ENCODE peak calls at places on chromosomes 12 and 14, in five cellular contexts. One of them, this sample, is unnamed.

GRCh38 chr12:46435625-46436024 is 63.1 kb upstream of the SLC38A2 start:
- DNase-seq in amygdala: no peak
- DNase-seq in activated gamma-delta T cell treated with Interleukin-2 at 50 U/mL for 16 hours: no peak
- DNase-seq in pulmonary artery endothelial cell: no peak
- DNase-seq in non-pigmented ciliary epithelial cell: no peak
- DNase-seq in this sample: no peak

GRCh38 chr12:26719852-26720251 is 113.1 kb downstream of the ITPR2 start:
- DNase-seq in amygdala: no peak
- DNase-seq in activated gamma-delta T cell treated with Interleukin-2 at 50 U/mL for 16 hours: no peak
- DNase-seq in pulmonary artery endothelial cell: no peak
- DNase-seq in non-pigmented ciliary epithelial cell: no peak
- DNase-seq in this sample: no peak

GRCh38 chr12:3629082-3629830 is 123.7 kb downstream of the CRACR2A start:
- DNase-seq in amygdala: no peak
- DNase-seq in activated gamma-delta T cell treated with Interleukin-2 at 50 U/mL for 16 hours: no peak
- DNase-seq in pulmonary artery endothelial cell: no peak
- DNase-seq in non-pigmented ciliary epithelial cell: no peak
- DNase-seq in this sample: no peak

GRCh38 chr12:63949902-63950301 is 105.4 kb downstream of the SRGAP1 start:
- DNase-seq in amygdala: no peak
- DNase-seq in activated gamma-delta T cell treated with Interleukin-2 at 50 U/mL for 16 hours: no peak
- DNase-seq in pulmonary artery endothelial cell: no peak
- DNase-seq in non-pigmented ciliary epithelial cell: no peak
- DNase-seq in this sample: no peak

GRCh38 chr14:98736701-98737338 is 535.2 kb downstream of the BCL11B start:
- DNase-seq in amygdala: no peak
- DNase-seq in activated gamma-delta T cell treated with Interleukin-2 at 50 U/mL for 16 hours: no peak
- DNase-seq in pulmonary artery endothelial cell: no peak
- DNase-seq in non-pigmented ciliary epithelial cell: no peak
- DNase-seq in this sample: no peak

GRCh38 chr12:66803972-66804371 is 125.1 kb upstream of the GRIP1 start:
- DNase-seq in amygdala: peak
- DNase-seq in activated gamma-delta T cell treated with Interleukin-2 at 50 U/mL for 16 hours: no peak
- DNase-seq in pulmonary artery endothelial cell: no peak
- DNase-seq in non-pigmented ciliary epithelial cell: no peak
- DNase-seq in this sample: no peak

GRCh38 chr14:34220921-34221320 is 241.1 kb downstream of the SPTSSA start:
- DNase-seq in amygdala: no peak
- DNase-seq in activated gamma-delta T cell treated with Interleukin-2 at 50 U/mL for 16 hours: no peak
- DNase-seq in pulmonary artery endothelial cell: no peak
- DNase-seq in non-pigmented ciliary epithelial cell: no peak
- DNase-seq in this sample: no peak

GRCh38 chr14:105602799-105603763 is 76.7 kb downstream of the TMEM121 start:
- DNase-seq in amygdala: no peak
- DNase-seq in activated gamma-delta T cell treated with Interleukin-2 at 50 U/mL for 16 hours: no peak
- DNase-seq in pulmonary artery endothelial cell: no peak
- DNase-seq in non-pigmented ciliary epithelial cell: no peak
- DNase-seq in this sample: no peak

GRCh38 chr14:73283592-73284379 is 46.5 kb downstream of the PAPLN start:
- DNase-seq in amygdala: no peak
- DNase-seq in activated gamma-delta T cell treated with Interleukin-2 at 50 U/mL for 16 hours: no peak
- DNase-seq in pulmonary artery endothelial cell: no peak
- DNase-seq in non-pigmented ciliary epithelial cell: no peak
- DNase-seq in this sample: no peak

GRCh38 chr12:123075591-123076171 is 75.2 kb downstream of the PITPNM2 start:
- DNase-seq in amygdala: no peak
- DNase-seq in activated gamma-delta T cell treated with Interleukin-2 at 50 U/mL for 16 hours: peak
- DNase-seq in pulmonary artery endothelial cell: no peak
- DNase-seq in non-pigmented ciliary epithelial cell: no peak
- DNase-seq in this sample: peak

GRCh38 chr14:74697543-74697942 is 15.3 kb downstream of the AREL1 start:
- DNase-seq in amygdala: no peak
- DNase-seq in activated gamma-delta T cell treated with Interleukin-2 at 50 U/mL for 16 hours: no peak
- DNase-seq in pulmonary artery endothelial cell: no peak
- DNase-seq in non-pigmented ciliary epithelial cell: peak
- DNase-seq in this sample: peak

GRCh38 chr12:105226219-105226618 is 9.8 kb downstream of the APPL2 start:
- DNase-seq in amygdala: no peak
- DNase-seq in activated gamma-delta T cell treated with Interleukin-2 at 50 U/mL for 16 hours: peak
- DNase-seq in pulmonary artery endothelial cell: peak
- DNase-seq in non-pigmented ciliary epithelial cell: no peak
- DNase-seq in this sample: no peak

GRCh38 chr12:71589478-71589881 is 74.2 kb downstream of the ZFC3H1 start:
- DNase-seq in amygdala: no peak
- DNase-seq in activated gamma-delta T cell treated with Interleukin-2 at 50 U/mL for 16 hours: no peak
- DNase-seq in pulmonary artery endothelial cell: no peak
- DNase-seq in non-pigmented ciliary epithelial cell: no peak
- DNase-seq in this sample: no peak

GRCh38 chr12:100279159-100279558 is 12.2 kb downstream of the SCYL2 start:
- DNase-seq in amygdala: no peak
- DNase-seq in activated gamma-delta T cell treated with Interleukin-2 at 50 U/mL for 16 hours: no peak
- DNase-seq in pulmonary artery endothelial cell: no peak
- DNase-seq in non-pigmented ciliary epithelial cell: no peak
- DNase-seq in this sample: no peak

GRCh38 chr14:104655128-104655848 is 34.1 kb upstream of the INF2 start:
- DNase-seq in amygdala: no peak
- DNase-seq in activated gamma-delta T cell treated with Interleukin-2 at 50 U/mL for 16 hours: no peak
- DNase-seq in pulmonary artery endothelial cell: no peak
- DNase-seq in non-pigmented ciliary epithelial cell: no peak
- DNase-seq in this sample: no peak

GRCh38 chr12:100234591-100235304 is 32.1 kb downstream of the DEPDC4 start:
- DNase-seq in amygdala: no peak
- DNase-seq in activated gamma-delta T cell treated with Interleukin-2 at 50 U/mL for 16 hours: no peak
- DNase-seq in pulmonary artery endothelial cell: peak
- DNase-seq in non-pigmented ciliary epithelial cell: peak
- DNase-seq in this sample: no peak

GRCh38 chr14:75837151-75837787 is 144.5 kb downstream of the TGFB3 start:
- DNase-seq in amygdala: no peak
- DNase-seq in activated gamma-delta T cell treated with Interleukin-2 at 50 U/mL for 16 hours: no peak
- DNase-seq in pulmonary artery endothelial cell: no peak
- DNase-seq in non-pigmented ciliary epithelial cell: no peak
- DNase-seq in this sample: no peak

GRCh38 chr14:100755649-100756048 is 29.0 kb downstream of the DLK1 start:
- DNase-seq in amygdala: no peak
- DNase-seq in activated gamma-delta T cell treated with Interleukin-2 at 50 U/mL for 16 hours: no peak
- DNase-seq in pulmonary artery endothelial cell: no peak
- DNase-seq in non-pigmented ciliary epithelial cell: no peak
- DNase-seq in this sample: no peak

GRCh38 chr12:119328111-119328510 is 6.4 kb upstream of the CCDC60 start:
- DNase-seq in amygdala: no peak
- DNase-seq in activated gamma-delta T cell treated with Interleukin-2 at 50 U/mL for 16 hours: no peak
- DNase-seq in pulmonary artery endothelial cell: no peak
- DNase-seq in non-pigmented ciliary epithelial cell: no peak
- DNase-seq in this sample: no peak

GRCh38 chr12:7017870-7018349 is 366 bp downstream of the LPCAT3 start:
- DNase-seq in amygdala: no peak
- DNase-seq in activated gamma-delta T cell treated with Interleukin-2 at 50 U/mL for 16 hours: no peak
- DNase-seq in pulmonary artery endothelial cell: no peak
- DNase-seq in non-pigmented ciliary epithelial cell: no peak
- DNase-seq in this sample: no peak

GRCh38 chr14:92463141-92463540 is 50.4 kb upstream of the RIN3 start:
- DNase-seq in amygdala: no peak
- DNase-seq in activated gamma-delta T cell treated with Interleukin-2 at 50 U/mL for 16 hours: no peak
- DNase-seq in pulmonary artery endothelial cell: no peak
- DNase-seq in non-pigmented ciliary epithelial cell: no peak
- DNase-seq in this sample: no peak

GRCh38 chr14:77458249-77458950 is 507 bp downstream of the AHSA1 start:
- DNase-seq in amygdala: no peak
- DNase-seq in activated gamma-delta T cell treated with Interleukin-2 at 50 U/mL for 16 hours: peak
- DNase-seq in pulmonary artery endothelial cell: no peak
- DNase-seq in non-pigmented ciliary epithelial cell: no peak
- DNase-seq in this sample: peak

GRCh38 chr12:113500662-113501435 is 29.2 kb upstream of the LHX5 start:
- DNase-seq in amygdala: no peak
- DNase-seq in activated gamma-delta T cell treated with Interleukin-2 at 50 U/mL for 16 hours: no peak
- DNase-seq in pulmonary artery endothelial cell: no peak
- DNase-seq in non-pigmented ciliary epithelial cell: no peak
- DNase-seq in this sample: no peak

GRCh38 chr14:94623422-94623809 is 11.2 kb downstream of the SERPINA3 start:
- DNase-seq in amygdala: no peak
- DNase-seq in activated gamma-delta T cell treated with Interleukin-2 at 50 U/mL for 16 hours: no peak
- DNase-seq in pulmonary artery endothelial cell: no peak
- DNase-seq in non-pigmented ciliary epithelial cell: no peak
- DNase-seq in this sample: no peak

This sample was measured in left lung.